ENCODE peak calls at places on chromosomes 2 and 18, in eight cellular contexts. W is CD4-positive, CD25-positive, alpha-beta regulatory T cell; V is uterus; C is lower lobe of right lung; F is colonic mucosa; O is left lung; K is AG04450; A is tibial artery. G is an unnamed sample.

GRCh38 chr2:170466632-170467031 is 248.5 kb upstream of the SP5 start:
- DNase-seq in W (no peak), V (no peak), C (no peak), F (no peak), O (no peak), K (no peak), A (no peak), G (no peak)

GRCh38 chr18:11927497-11927896 is 19.4 kb upstream of the MPPE1 start:
- DNase-seq in W (no peak), V (no peak), C (no peak), F (no peak), O (no peak), K (no peak), A (no peak), G (no peak)

GRCh38 chr2:240157147-240157470 is 16.7 kb upstream of the OTOS start:
- DNase-seq in W (no peak), V (no peak), C (peak), F (no peak), O (no peak), K (no peak), A (no peak), G (no peak)

GRCh38 chr2:132562245-132562644 is 107.8 kb downstream of the LYPD1 start:
- DNase-seq in W (no peak), V (no peak), C (no peak), F (no peak), O (no peak), K (no peak), A (no peak), G (no peak)

GRCh38 chr2:9658972-9659371 is 28.2 kb upstream of the YWHAQ start:
- DNase-seq in W (no peak), V (no peak), C (no peak), F (no peak), O (no peak), K (peak), A (no peak), G (no peak)

GRCh38 chr18:3265564-3266033 is 3.7 kb downstream of the MYL12B start:
- DNase-seq in W (no peak), V (no peak), C (no peak), F (no peak), O (no peak), K (no peak), A (no peak), G (no peak)

GRCh38 chr18:64233855-64234254 is 85.0 kb upstream of the LINC00305 start:
- DNase-seq in W (no peak), V (no peak), C (no peak), F (no peak), O (no peak), K (no peak), A (no peak), G (no peak)

GRCh38 chr2:119292226-119292625 is 68.6 kb downstream of the STEAP3 start:
- DNase-seq in W (no peak), V (no peak), C (no peak), F (no peak), O (no peak), K (no peak), A (no peak), G (no peak)

GRCh38 chr2:3423492-3424170 is 44.1 kb downstream of the TRAPPC12 start:
- DNase-seq in W (peak), V (peak), C (peak), F (peak), O (peak), K (no peak), A (peak), G (peak)

GRCh38 chr2:189511935-189512334 is 68.7 kb downstream of the SLC40A1 start:
- DNase-seq in W (no peak), V (no peak), C (no peak), F (no peak), O (no peak), K (no peak), A (no peak), G (no peak)

GRCh38 chr2:128237081-128237534 is 81.6 kb downstream of the HS6ST1 start:
- DNase-seq in W (no peak), V (no peak), C (no peak), F (no peak), O (no peak), K (no peak), A (no peak), G (peak)

GRCh38 chr2:241546771-241547498 is 11.6 kb upstream of the BOK start:
- DNase-seq in W (no peak), V (peak), C (no peak), F (no peak), O (peak), K (peak), A (no peak), G (no peak)

GRCh38 chr2:84971799-84972790 is 1.1 kb downstream of the KCMF1 start:
- DNase-seq in W (peak), V (peak), C (peak), F (peak), O (peak), K (no peak), A (peak), G (peak)

GRCh38 chr18:55236150-55236931 is 277.1 kb upstream of the CCDC68 start:
- DNase-seq in W (no peak), V (no peak), C (no peak), F (no peak), O (no peak), K (no peak), A (peak), G (no peak)

DNA sequence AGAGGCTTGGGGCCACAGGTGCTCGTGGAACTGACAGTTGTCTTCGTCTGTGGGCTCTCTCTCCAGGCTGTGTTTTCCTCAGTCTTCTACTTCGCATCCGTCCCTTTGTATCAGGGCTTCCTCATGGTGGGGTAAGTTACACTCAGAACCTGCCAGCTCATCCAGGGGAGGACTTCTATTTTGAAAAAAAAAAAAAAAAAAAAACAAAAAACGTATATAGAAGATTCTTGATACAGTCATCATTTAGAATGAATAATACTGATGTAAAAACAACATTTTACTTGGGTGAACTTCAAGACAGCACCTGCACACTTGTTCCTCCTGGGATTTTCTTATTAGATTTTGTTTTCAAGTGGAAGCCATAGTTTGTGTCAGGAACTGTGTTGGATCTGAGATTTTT is 47.7 kb upstream of the NFATC1 start:
- DNase-seq in W (no peak), V (no peak), C (no peak), F (no peak), O (no peak), K (no peak), A (no peak), G (no peak)
- H3K27ac ChIP-seq in W (no peak), V (no peak), C (no peak), F (no peak), O (no peak), K (peak), A (no peak), G (no peak)

GRCh38 chr2:217414429-217414828 is 554.6 kb upstream of the TNP1 start:
- DNase-seq in W (no peak), V (peak), C (no peak), F (no peak), O (no peak), K (no peak), A (no peak), G (no peak)
- H3K27ac ChIP-seq in W (no peak), V (peak), C (no peak), F (no peak), O (no peak), K (no peak), A (no peak), G (no peak)

GRCh38 chr2:230321031-230321430 is 6.0 kb upstream of the SP140L start:
- DNase-seq in W (no peak), V (no peak), C (no peak), F (no peak), O (no peak), K (no peak), A (no peak), G (no peak)
- H3K27ac ChIP-seq in W (no peak), V (no peak), C (no peak), F (no peak), O (no peak), K (no peak), A (no peak), G (no peak)

DNA sequence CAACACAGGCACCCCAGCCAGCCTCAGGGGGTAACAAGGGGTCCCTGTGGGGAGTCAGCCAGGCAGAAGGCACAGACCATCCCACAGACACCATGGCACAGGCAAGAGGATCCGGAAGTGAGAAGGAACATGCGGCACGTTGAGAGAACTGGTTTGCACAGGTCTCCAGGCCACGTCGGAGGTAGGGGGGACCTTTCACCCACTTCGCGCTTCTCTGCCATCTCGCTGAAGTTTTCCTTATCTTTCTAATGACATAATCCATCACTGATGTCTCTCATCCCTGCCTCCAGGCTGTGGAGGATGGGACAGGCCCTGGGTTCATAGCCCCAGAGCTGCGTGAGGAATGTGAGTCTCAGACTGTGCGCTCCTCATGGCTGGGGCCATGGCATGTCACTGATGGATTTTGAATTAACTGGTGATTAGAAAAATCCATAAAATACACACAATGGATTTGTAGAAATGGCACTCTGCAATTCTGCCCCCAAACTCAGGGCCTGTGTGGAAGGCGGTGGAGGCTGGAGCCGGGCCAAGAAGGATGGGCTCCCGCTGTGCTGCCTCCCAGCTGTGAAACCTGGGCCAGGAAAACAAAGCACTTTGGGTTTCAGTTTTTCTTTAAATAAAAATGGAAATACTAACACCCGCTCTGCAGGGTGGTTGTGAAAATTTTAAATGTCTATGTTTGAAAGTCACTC is 113.2 kb upstream of the ALKAL2 start:
- DNase-seq in W (no peak), V (no peak), C (no peak), F (no peak), O (no peak), K (no peak), A (no peak), G (no peak)
- H3K27ac ChIP-seq in W (no peak), V (no peak), C (no peak), F (no peak), O (no peak), K (no peak), A (no peak), G (no peak)

G was measured in heart left ventricle.